ENCODE peak calls at places on chromosomes 2 and 18, in nine cellular contexts. Q, X, M, R, I, W, K, S and N are unnamed samples.
A peak's percentile ranks its signal among the peaks of the same experiment; 100 is the strongest.

GRCh38 chr2:28543316-28544068 is 47.6 kb downstream of the PLB1 start:
- DNase-seq in Q (peak; percentile 34), X (no peak), M (no peak), R (peak; percentile 14), I (no peak), W (no peak), K (no peak), S (no peak), N (peak; percentile 56)

GRCh38 chr2:25972049-25972823 is 10.1 kb downstream of the KIF3C start:
- DNase-seq in Q (peak; percentile 70), X (no peak), M (no peak), R (peak; percentile 72), I (no peak), W (peak; percentile 77), K (no peak), S (no peak), N (peak; percentile 52)

GRCh38 chr2:125679903-125680302 is 976.1 kb upstream of the GYPC start:
- DNase-seq in Q (no peak), X (no peak), M (no peak), R (no peak), I (no peak), W (no peak), K (no peak), S (no peak), N (no peak)

GRCh38 chr2:130759906-130760753 is 4.8 kb downstream of the AMER3 start:
- DNase-seq in Q (no peak), X (no peak), M (no peak), R (no peak), I (no peak), W (peak; percentile 12), K (no peak), S (peak; percentile 84), N (no peak)

GRCh38 chr18:57727952-57728807 is 74.9 kb downstream of the ATP8B1 start:
- DNase-seq in Q (peak; percentile 41), X (peak; percentile 43), M (peak; percentile 8), R (peak; percentile 47), I (no peak), W (peak; percentile 52), K (no peak), S (no peak), N (peak; percentile 59)

GRCh38 chr2:235668782-235669181 is 174.9 kb downstream of the AGAP1 start:
- DNase-seq in Q (no peak), X (no peak), M (no peak), R (no peak), I (no peak), W (no peak), K (no peak), S (no peak), N (no peak)

GRCh38 chr18:8685141-8685913 is 20.0 kb upstream of the MTCL1 start:
- DNase-seq in Q (peak; percentile 67), X (no peak), M (no peak), R (peak; percentile 32), I (peak; percentile 76), W (peak; percentile 91), K (no peak), S (no peak), N (peak; percentile 78)

GRCh38 chr2:69601179-69601612 is 42.3 kb downstream of the AAK1 start:
- DNase-seq in Q (peak; percentile 96), X (peak; percentile 83), M (peak; percentile 31), R (peak; percentile 97), I (no peak), W (peak; percentile 73), K (no peak), S (no peak), N (peak; percentile 71)

GRCh38 chr2:227862227-227862740 is 9.1 kb upstream of the DAW1 start:
- DNase-seq in Q (peak; percentile 76), X (peak; percentile 86), M (peak; percentile 81), R (peak; percentile 64), I (peak; percentile 19), W (peak; percentile 36), K (no peak), S (no peak), N (peak; percentile 72)

GRCh38 chr2:165876269-165876668 is 77.3 kb downstream of the TTC21B start:
- DNase-seq in Q (no peak), X (no peak), M (no peak), R (no peak), I (no peak), W (no peak), K (no peak), S (no peak), N (no peak)

GRCh38 chr2:105038383-105039061 is 653 bp downstream of the MRPS9 start:
- DNase-seq in Q (peak; percentile 10), X (peak; percentile 17), M (peak; percentile 19), R (peak; percentile 1), I (peak; percentile 7), W (peak; percentile 16), K (no peak), S (peak; percentile 17), N (peak; percentile 2)

DNA sequence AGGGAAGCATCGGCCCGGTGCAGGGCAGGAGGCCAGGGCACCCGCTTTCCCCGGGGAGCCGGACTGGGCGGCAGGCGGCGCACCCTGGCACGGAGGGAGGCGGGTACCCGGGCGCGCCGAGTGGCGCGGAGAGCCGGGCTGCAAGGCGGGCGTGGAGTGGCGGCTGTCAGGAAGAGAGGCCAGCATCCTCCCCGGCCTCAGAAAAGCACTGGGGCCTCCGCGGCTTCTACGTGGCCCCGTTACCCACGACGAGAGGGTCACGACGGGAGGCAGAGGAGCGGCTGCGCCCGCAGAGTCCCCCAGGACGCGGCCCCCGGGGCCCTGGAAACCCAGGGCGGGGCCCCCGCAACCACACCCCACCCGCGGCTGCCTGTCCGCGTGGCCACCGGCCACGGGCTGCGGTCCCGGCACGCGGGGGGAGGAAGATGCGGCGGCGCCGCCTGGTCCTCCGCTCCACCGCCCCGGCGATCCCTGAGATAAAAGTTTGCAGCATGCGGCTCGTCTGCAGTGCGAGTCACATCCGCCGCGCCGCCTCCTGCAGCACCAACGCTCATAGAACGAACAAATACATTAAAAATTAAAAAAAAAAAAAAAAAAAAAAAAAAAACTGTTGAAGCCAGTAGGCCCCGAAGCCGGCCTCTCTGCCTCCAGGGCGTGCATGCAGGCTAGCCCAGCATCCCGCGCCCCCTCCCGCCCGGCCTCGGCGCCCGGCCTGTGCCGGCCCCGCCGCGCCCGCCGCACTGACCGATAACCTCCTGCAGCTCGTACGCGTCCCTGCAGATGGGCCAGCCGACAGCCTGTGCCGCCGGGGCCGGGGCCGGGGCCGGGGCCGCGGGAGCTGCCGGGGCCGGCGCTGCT is 683 bp downstream of the STK39 start:
- DNase-seq in Q (peak; percentile 59), X (peak; percentile 69), M (peak; percentile 83), R (peak; percentile 64), I (peak; percentile 74), W (peak; percentile 51), K (no peak), S (peak; percentile 82), N (peak; percentile 70)
- TF ChIP-seq CTCF in Q (peak; percentile 2), X (peak; percentile 24), M (peak; percentile 27), R (peak; percentile 33), I (peak; percentile 28), W (peak; percentile 67), K (peak; percentile 29), S (no peak), N (peak; percentile 46)

GRCh38 chr2:216002274-216002673 is 11.1 kb downstream of the MREG start:
- DNase-seq in Q (no peak), X (no peak), M (no peak), R (no peak), I (no peak), W (no peak), K (no peak), S (no peak), N (no peak)

GRCh38 chr2:216001612-216002215 is 11.6 kb downstream of the MREG start:
- DNase-seq in Q (no peak), X (no peak), M (no peak), R (no peak), I (no peak), W (no peak), K (no peak), S (no peak), N (no peak)

GRCh38 chr2:216003876-216004275 is 9.5 kb downstream of the MREG start:
- DNase-seq in Q (no peak), X (no peak), M (no peak), R (no peak), I (no peak), W (no peak), K (no peak), S (no peak), N (no peak)

GRCh38 chr2:216001201-216001600 is 12.2 kb downstream of the MREG start:
- DNase-seq in Q (no peak), X (no peak), M (no peak), R (no peak), I (no peak), W (no peak), K (no peak), S (no peak), N (no peak)

GRCh38 chr2:216002693-216003092 is 10.7 kb downstream of the MREG start:
- DNase-seq in Q (no peak), X (no peak), M (no peak), R (no peak), I (no peak), W (no peak), K (no peak), S (no peak), N (no peak)
- H3K4me3 ChIP-seq in Q (no peak overlapping the region), X (no peak overlapping the region), M (no peak overlapping the region), R (no peak overlapping the region), I (no peak overlapping the region), W (no peak overlapping the region), K (no peak overlapping the region), S (no peak overlapping the region), N (no peak overlapping the region)

DNA sequence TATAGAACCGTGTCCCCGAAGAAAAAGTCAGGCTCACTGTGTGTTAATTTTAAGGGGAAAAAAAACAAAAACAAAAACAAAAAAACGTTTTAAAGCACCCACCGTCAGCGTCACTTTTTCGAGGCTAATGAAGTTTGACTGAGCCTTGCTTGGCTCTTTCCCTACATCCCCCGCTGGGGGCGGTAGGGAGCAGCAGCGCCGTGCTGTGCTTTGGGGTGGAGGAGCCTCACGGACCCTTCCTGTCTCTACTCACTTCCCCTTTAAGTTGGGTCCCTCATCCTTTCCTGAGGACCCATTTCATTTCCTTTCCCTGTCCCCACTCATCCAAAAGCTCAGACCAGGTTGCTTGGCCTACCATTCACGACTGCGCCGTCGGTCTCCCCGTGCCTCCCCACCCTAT is 82.8 kb upstream of the RPL31 start:
- DNase-seq in Q (no peak), X (no peak), M (peak; percentile 50), R (no peak), I (no peak), W (no peak), K (no peak), S (no peak), N (no peak)
- TF ChIP-seq CTCF in Q (peak; percentile 45), X (no peak), M (peak; percentile 87), R (peak; percentile 22), I (no peak), W (peak; percentile 24), K (peak; percentile 56), S (no peak), N (peak; percentile 65)

DNA sequence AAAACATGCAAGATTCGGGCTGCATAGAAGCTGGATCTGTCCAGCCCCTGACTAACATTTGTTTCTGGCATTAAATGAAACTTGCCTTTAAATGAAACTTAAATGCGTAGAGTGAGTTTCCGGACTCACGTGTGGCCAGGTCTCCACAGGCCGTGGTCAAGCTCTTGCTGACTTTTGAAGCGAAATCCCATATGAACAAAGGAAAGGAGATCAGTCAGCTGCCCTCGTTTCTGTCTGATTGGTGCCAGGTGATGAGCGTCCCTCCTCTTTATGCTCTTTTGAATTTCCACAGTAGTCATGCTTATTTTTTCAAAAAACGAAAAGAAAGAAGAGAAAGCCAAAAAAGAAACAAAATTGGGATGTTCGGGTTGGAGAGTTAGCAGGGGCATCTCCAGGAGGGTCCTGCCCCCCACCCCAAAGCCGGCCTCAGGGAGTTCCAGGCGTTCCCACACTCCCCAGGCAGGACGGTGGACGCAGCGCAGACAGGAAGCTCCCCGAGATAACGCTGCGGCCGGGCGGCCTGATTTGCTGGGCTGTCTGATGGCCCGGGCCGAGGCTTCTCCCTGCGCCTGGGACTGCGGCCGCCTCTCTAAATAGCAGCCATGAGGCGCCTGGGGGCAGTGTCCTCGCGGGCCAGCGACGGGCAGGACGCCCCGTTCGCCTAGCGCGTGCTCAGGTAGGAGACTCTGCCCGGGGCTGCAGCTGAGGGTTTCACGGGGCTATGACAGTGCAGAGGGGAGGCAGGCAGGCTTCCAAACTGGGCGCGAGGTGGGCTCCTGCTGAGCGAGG is at the start of gene COLEC11:
- DNase-seq in Q (no peak), X (no peak), M (no peak), R (no peak), I (no peak), W (no peak), K (no peak), S (no peak), N (peak; percentile 14)
- H3K4me3 ChIP-seq in Q (peak within 1 kb of the TSS; percentile 22), X (no peak within 1 kb of the TSS), M (no peak within 1 kb of the TSS), R (no peak within 1 kb of the TSS), I (no peak within 1 kb of the TSS), W (no peak within 1 kb of the TSS), K (peak within 1 kb of the TSS; percentile 3), S (no peak within 1 kb of the TSS), N (no peak within 1 kb of the TSS)